ENCODE peak calls at places on chromosomes 13 and 19, in eight cellular contexts. Q is activated naive CD4-positive, alpha-beta T cell treated with anti-CD3 and anti-CD28 coated beads for 36 hours; U is hippocampal formation; T is T-cell; W is stimulated activated CD4-positive, alpha-beta T cell treated with anti-CD3 and anti-CD28 coated beads, TNF-alpha, amount 100 ng/mL, for 4 hours; M is astrocyte of the spinal cord; S is SHP77; C is H1. V is an unnamed sample.

GRCh38 chr19:43798546-43799409 is 3.5 kb downstream of the LYPD5 start:
- DNase-seq in Q (peak), U (no peak), T (peak), W (peak), M (no peak), S (no peak), C (peak), V (peak)

GRCh38 chr19:20664917-20665781 is 3.8 kb upstream of the ZNF626 start:
- DNase-seq in Q (no peak), U (peak), T (no peak), W (no peak), M (no peak), S (peak), C (no peak), V (peak)

GRCh38 chr13:93603043-93603442 is 376.4 kb downstream of the GPC6 start:
- DNase-seq in Q (no peak), U (no peak), T (no peak), W (no peak), M (peak), S (no peak), C (no peak), V (peak)

GRCh38 chr19:48560095-48560530 is 8.1 kb downstream of the SULT2B1 start:
- DNase-seq in Q (peak), U (no peak), T (no peak), W (no peak), M (no peak), S (no peak), C (no peak), V (no peak)

GRCh38 chr19:27906081-27906480 is 1306.9 kb downstream of the UQCRFS1 start:
- DNase-seq in Q (no peak), U (peak), T (no peak), W (no peak), M (no peak), S (no peak), C (no peak), V (no peak)

GRCh38 chr19:46442808-46443450 is 14.2 kb upstream of the PNMA8C start:
- DNase-seq in Q (no peak), U (no peak), T (no peak), W (no peak), M (peak), S (no peak), C (no peak), V (peak)

GRCh38 chr13:29438772-29439171 is 156.7 kb downstream of the SLC7A1 start:
- DNase-seq in Q (no peak), U (no peak), T (no peak), W (no peak), M (no peak), S (no peak), C (no peak), V (no peak)

GRCh38 chr19:901216-902092 is 8.2 kb downstream of the RNU6-9 start:
- DNase-seq in Q (no peak), U (no peak), T (no peak), W (no peak), M (no peak), S (no peak), C (no peak), V (no peak)

GRCh38 chr19:33429891-33430673 is 56.6 kb downstream of the CEBPG start:
- DNase-seq in Q (peak), U (no peak), T (peak), W (no peak), M (no peak), S (no peak), C (no peak), V (no peak)

V was measured in fibroblast of lung.